ENCODE peak calls at places on chromosomes 12 and 14, in seven cellular contexts. E, Q, F, P, B, V and D are unnamed samples.
A peak's percentile ranks its signal among the peaks of the same experiment; 100 is the strongest.

GRCh38 chr14:80213602-80214001 is 2.3 kb upstream of the DIO2 start:
- DNase-seq in E (peak; percentile 46), Q (no peak), F (peak; percentile 61), P (peak; percentile 29), B (peak; percentile 56), V (peak; percentile 25), D (no peak)

GRCh38 chr12:132481771-132482745 is 7.9 kb upstream of the FBRSL1 start:
- DNase-seq in E (no peak), Q (no peak), F (no peak), P (no peak), B (no peak), V (no peak), D (no peak)

GRCh38 chr14:63773504-63773903 is 45.6 kb upstream of the SGPP1 start:
- DNase-seq in E (no peak), Q (no peak), F (no peak), P (no peak), B (no peak), V (no peak), D (no peak)

GRCh38 chr12:125295550-125295949 is 230.3 kb downstream of the AACS start:
- DNase-seq in E (no peak), Q (no peak), F (no peak), P (no peak), B (no peak), V (no peak), D (no peak)

GRCh38 chr14:65880507-65880906 is 468.0 kb downstream of the FUT8 start:
- DNase-seq in E (no peak), Q (no peak), F (no peak), P (no peak), B (no peak), V (no peak), D (no peak)

GRCh38 chr12:113897406-113897805 is 68.7 kb downstream of the RBM19 start:
- DNase-seq in E (no peak), Q (no peak), F (no peak), P (no peak), B (no peak), V (no peak), D (no peak)

GRCh38 chr12:75842119-75842518 is 189.5 kb downstream of the PHLDA1 start:
- DNase-seq in E (no peak), Q (no peak), F (no peak), P (no peak), B (no peak), V (no peak), D (no peak)

GRCh38 chr14:31096255-31096654 is 70.1 kb upstream of the STRN3 start:
- DNase-seq in E (peak; percentile 43), Q (no peak), F (no peak), P (no peak), B (no peak), V (no peak), D (no peak)

GRCh38 chr12:125544979-125545378 is 479.7 kb downstream of the AACS start:
- DNase-seq in E (no peak), Q (no peak), F (no peak), P (no peak), B (no peak), V (no peak), D (no peak)

GRCh38 chr12:52771088-52771487 is 6.1 kb downstream of the KRT76 start:
- DNase-seq in E (no peak), Q (no peak), F (no peak), P (no peak), B (no peak), V (no peak), D (no peak)

GRCh38 chr12:83656004-83656403 is 969.3 kb downstream of the TMTC2 start:
- DNase-seq in E (no peak), Q (no peak), F (no peak), P (no peak), B (no peak), V (no peak), D (no peak)

GRCh38 chr14:74299061-74299545 is 3.6 kb downstream of the ABCD4 start:
- DNase-seq in E (peak; percentile 34), Q (no peak), F (no peak), P (no peak), B (no peak), V (peak; percentile 36), D (no peak)

GRCh38 chr12:31492599-31493196 is 98.2 kb downstream of the DENND5B start:
- DNase-seq in E (no peak), Q (no peak), F (no peak), P (no peak), B (no peak), V (no peak), D (no peak)

GRCh38 chr12:41459815-41460214 is 271.7 kb downstream of the PDZRN4 start:
- DNase-seq in E (no peak), Q (no peak), F (no peak), P (no peak), B (no peak), V (no peak), D (no peak)